ENCODE peak calls at places on chromosomes 4 and X, in four cellular contexts. One of them, this sample, is unnamed.

GRCh38 chr4:182600093-182600492 is 317.1 kb downstream of the DCTD start:
- DNase-seq in HepG2: no peak
- DNase-seq in K562: no peak
- DNase-seq in H1: no peak
- DNase-seq in this sample: no peak

GRCh38 chr4:106048250-106048931 is 153.1 kb downstream of the NPNT start:
- DNase-seq in HepG2: no peak
- DNase-seq in K562: no peak
- DNase-seq in H1: no peak
- DNase-seq in this sample: no peak

GRCh38 chr4:38670939-38671593 is 7.1 kb downstream of the KLF3 start:
- DNase-seq in H1: no peak
- DNase-seq in K562: no peak
- DNase-seq in HepG2: no peak
- DNase-seq in this sample: no peak

GRCh38 chr4:185817403-185817818 is 5.4 kb upstream of the SORBS2 start:
- DNase-seq in HepG2: peak; percentile 45
- DNase-seq in H1: no peak
- DNase-seq in K562: no peak
- DNase-seq in this sample: no peak

GRCh38 chr4:158858410-158859189 is 89.8 kb downstream of the FNIP2 start:
- DNase-seq in H1: no peak
- DNase-seq in HepG2: peak; percentile 16
- DNase-seq in K562: no peak
- DNase-seq in this sample: no peak

GRCh38 chr4:141497627-141498026 is 138.8 kb upstream of the IL15 start:
- DNase-seq in H1: no peak
- DNase-seq in K562: no peak
- DNase-seq in HepG2: no peak
- DNase-seq in this sample: no peak

GRCh38 chr4:53121304-53121865 is 244.5 kb downstream of the SCFD2 start:
- DNase-seq in K562: no peak
- DNase-seq in H1: no peak
- DNase-seq in HepG2: no peak
- DNase-seq in this sample: no peak

GRCh38 chr4:6333301-6334202 is 63.9 kb downstream of the WFS1 start:
- DNase-seq in H1: peak; percentile 67
- DNase-seq in HepG2: no peak
- DNase-seq in K562: peak; percentile 59
- DNase-seq in this sample: no peak

GRCh38 chr4:133865606-133866327 is 335.8 kb downstream of the PABPC4L start:
- DNase-seq in K562: peak; percentile 44
- DNase-seq in HepG2: peak; percentile 6
- DNase-seq in H1: no peak
- DNase-seq in this sample: peak; percentile 75

GRCh38 chr4:89416968-89417367 is 109.4 kb upstream of the GPRIN3 start:
- DNase-seq in HepG2: no peak
- DNase-seq in H1: no peak
- DNase-seq in K562: no peak
- DNase-seq in this sample: no peak

DNA sequence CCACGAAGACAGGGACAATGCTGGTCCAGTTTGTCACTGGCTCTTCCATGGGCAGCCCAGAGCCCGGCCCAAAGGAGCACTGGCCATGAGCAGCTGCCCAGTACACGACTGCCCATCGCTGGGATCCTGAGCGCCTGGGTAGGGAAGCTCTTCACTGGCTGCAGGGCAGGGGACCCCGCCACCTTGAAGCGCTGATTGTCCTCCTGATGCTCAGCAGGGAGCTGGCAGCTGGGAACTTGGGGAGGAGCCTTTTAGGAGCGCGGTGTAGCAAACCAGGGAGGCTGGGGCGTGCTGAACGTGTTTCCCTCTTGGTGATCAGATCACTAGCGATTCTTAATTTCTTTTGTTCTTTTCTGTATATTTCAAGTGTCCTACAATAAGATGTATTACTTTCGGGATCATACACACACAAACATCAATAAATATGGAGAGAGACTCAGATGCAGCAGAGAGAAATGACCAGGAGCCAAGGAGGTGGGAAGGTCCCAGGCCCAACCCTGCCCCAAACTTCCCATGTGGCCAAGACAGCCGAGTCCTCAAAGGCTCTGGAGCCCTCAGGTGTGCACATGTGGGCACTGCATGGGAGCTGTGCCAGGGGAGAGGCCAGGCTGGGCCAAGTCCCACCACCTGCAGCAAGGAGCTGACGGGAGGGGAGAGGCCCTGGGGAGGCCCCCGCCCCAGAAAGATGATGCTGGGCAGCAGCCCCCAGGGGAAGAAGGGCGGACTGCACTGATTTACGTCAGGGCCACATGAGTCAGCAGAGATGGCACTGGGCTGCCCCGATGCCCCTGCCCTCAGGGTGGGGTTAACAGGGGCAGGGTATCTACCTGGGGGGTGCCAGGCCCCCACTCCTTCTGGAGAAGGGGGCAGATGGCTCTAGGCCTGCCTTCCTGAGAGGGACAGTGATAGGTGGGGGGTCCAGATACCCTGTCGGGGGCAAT is 1.6 kb downstream of the L1CAM start:
- DNase-seq in H1: no peak
- DNase-seq in HepG2: no peak
- DNase-seq in K562: no peak
- DNase-seq in this sample: peak; percentile 10
- TF ChIP-seq FOSL1 in H1: no peak
- TF ChIP-seq FOSL1 in HepG2: no peak
- TF ChIP-seq FOSL1 in K562: no peak
- TF ChIP-seq FOSL1 in this sample: no peak

GRCh38 chr4:145878501-145879435 is 59.9 kb downstream of the ZNF827 start:
- DNase-seq in HepG2: no peak
- DNase-seq in K562: no peak
- DNase-seq in H1: no peak
- DNase-seq in this sample: no peak
- TF ChIP-seq FOSL1 in HepG2: no peak
- TF ChIP-seq FOSL1 in K562: no peak
- TF ChIP-seq FOSL1 in H1: no peak
- TF ChIP-seq FOSL1 in this sample: no peak

GRCh38 chr4:2222838-2223237 is 19.1 kb downstream of the HAUS3 start:
- DNase-seq in HepG2: no peak
- DNase-seq in H1: no peak
- DNase-seq in K562: no peak
- DNase-seq in this sample: no peak
- TF ChIP-seq FOSL1 in HepG2: no peak
- TF ChIP-seq FOSL1 in H1: no peak
- TF ChIP-seq FOSL1 in K562: no peak
- TF ChIP-seq FOSL1 in this sample: no peak

DNA sequence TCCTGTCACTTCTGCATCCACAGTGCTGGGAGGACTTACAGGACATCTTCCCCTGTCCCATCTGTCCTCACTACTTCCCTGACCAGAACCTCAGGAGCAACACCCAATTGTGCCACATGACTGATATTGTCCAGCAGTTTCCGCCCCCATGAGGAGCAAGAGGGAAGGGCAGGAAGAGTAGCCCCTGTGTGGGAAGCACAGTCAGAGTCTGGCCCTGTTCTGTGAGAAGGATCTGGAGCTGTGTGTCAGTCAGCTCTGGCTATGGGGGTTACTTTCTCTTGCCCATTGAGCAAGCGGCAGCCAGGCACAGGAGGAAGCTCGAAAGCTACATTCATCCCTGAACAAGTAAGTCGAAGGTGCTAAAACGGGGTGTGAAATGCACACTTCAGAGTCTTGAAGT is 14.8 kb upstream of the TRIM60 start:
- DNase-seq in K562: peak; percentile 29
- DNase-seq in H1: peak; percentile 66
- DNase-seq in HepG2: peak; percentile 28
- DNase-seq in this sample: peak; percentile 32
- TF ChIP-seq FOSL1 in K562: no peak
- TF ChIP-seq FOSL1 in H1: no peak
- TF ChIP-seq FOSL1 in HepG2: no peak
- TF ChIP-seq FOSL1 in this sample: no peak

DNA sequence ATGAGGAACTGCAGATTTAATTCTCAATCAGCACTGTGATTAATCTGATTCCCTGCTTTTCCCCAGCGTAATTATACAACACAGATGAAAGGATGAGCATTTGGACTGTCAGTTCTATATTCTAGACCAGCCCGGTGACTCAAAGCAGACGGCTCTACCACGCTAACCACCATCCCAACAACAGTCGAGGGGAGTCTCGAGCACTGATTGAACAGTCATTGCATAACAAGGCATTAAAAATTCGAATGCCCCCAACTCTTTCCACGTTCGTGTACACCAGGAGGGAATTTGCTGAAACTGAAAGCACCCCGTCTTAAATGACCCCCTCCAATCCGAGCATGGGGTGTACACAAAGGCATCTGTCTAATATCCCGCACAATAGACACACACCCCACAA is 1.2 kb downstream of the CASK start:
- DNase-seq in K562: no peak
- DNase-seq in HepG2: no peak
- DNase-seq in H1: no peak
- DNase-seq in this sample: no peak
- TF ChIP-seq FOSL1 in K562: no peak
- TF ChIP-seq FOSL1 in HepG2: no peak
- TF ChIP-seq FOSL1 in H1: no peak
- TF ChIP-seq FOSL1 in this sample: no peak

DNA sequence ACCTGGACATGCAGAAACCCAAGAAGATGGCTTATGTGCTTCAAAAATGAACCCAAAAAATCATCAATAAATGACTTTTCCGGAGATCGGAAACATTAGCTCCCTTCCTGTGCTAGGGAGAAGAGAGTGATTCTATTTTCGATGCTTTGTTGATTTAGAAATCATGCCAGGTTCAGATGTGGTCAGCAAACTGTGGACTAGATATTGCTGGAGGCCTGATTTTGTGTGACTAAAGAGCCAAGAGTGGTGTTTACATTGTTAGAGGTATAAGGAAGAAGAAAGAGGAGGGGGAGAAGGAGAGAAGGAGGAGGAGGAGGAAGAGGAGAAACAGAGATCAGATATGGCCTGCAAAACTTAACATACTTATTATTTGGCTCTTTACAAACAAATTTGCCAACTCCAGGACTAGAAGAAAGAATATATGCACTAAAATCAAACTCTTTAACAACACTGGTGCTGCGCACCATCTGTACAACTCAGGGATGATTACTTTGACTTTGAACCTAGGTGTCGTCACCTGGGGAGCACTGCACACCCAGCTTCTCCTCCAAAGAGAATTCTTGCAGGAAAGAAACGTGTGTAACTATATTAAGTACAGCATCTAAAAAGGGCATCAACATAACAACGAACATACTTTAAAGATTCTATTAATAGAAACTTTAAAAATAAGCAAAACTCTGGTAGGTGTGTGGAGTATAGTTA is 664.9 kb upstream of the LCORL start:
- DNase-seq in H1: no peak
- DNase-seq in K562: no peak
- DNase-seq in HepG2: no peak
- DNase-seq in this sample: no peak
- TF ChIP-seq FOSL1 in H1: no peak
- TF ChIP-seq FOSL1 in K562: no peak
- TF ChIP-seq FOSL1 in HepG2: no peak
- TF ChIP-seq FOSL1 in this sample: no peak

DNA sequence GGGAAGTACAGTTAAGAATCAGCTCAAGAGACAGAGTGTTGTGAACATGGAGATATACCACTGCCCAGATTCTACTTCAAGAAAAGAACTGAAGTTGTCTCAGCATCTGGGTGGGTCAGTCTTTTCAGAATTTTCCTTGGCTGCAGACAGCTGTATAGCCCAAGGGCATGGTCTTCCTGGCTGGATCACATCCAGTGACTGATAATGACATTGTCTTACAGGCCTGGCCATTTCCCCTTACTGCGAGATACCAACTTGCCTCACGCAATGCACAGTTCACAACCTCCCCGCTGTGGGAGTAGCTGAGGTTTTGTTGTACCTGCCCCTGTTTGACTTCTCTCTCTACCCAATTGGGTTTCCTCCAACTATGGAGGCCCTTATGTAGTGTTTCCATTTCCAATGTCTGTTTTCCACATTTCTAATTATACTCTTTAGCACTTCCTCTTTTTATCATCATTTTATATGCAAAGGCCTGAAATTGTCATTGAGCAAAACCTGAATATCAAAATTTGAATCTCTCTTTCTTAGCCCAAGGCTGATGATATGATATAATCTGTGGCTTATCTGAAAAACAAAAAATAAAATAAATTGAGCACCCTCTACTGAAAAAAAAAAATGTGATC is 209.1 kb downstream of the NAF1 start:
- DNase-seq in HepG2: no peak
- DNase-seq in H1: no peak
- DNase-seq in K562: no peak
- DNase-seq in this sample: no peak
- TF ChIP-seq FOSL1 in HepG2: no peak
- TF ChIP-seq FOSL1 in H1: no peak
- TF ChIP-seq FOSL1 in K562: no peak
- TF ChIP-seq FOSL1 in this sample: no peak

GRCh38 chrX:40095588-40096394 is 2.0 kb downstream of the BCOR start:
- DNase-seq in HepG2: no peak
- DNase-seq in K562: peak; percentile 56
- DNase-seq in H1: no peak
- DNase-seq in this sample: no peak
- TF ChIP-seq FOSL1 in HepG2: no peak
- TF ChIP-seq FOSL1 in K562: no peak
- TF ChIP-seq FOSL1 in H1: no peak
- TF ChIP-seq FOSL1 in this sample: no peak

DNA sequence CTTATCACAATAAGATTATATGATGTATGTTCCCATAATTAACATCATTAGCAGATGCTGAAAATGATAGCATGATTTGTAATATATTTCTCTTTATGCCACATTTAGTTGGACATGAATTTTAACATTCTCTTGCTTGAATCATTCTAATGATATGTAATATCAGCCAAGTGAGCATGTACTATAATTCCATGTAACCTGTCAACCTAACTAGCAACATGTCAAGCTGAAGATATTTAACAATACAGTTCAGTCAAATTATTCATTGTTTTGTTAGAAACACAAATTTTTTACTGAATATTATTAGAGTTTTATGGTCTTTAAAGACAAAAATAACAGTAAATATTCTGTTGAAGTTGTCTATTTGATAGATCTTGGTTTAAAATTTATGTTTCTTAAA is 920.4 kb upstream of the PCDH10 start:
- DNase-seq in HepG2: no peak
- DNase-seq in H1: no peak
- DNase-seq in K562: no peak
- DNase-seq in this sample: no peak
- TF ChIP-seq FOSL1 in HepG2: no peak
- TF ChIP-seq FOSL1 in H1: no peak
- TF ChIP-seq FOSL1 in K562: no peak
- TF ChIP-seq FOSL1 in this sample: no peak

This sample was measured in HCT116.